ENCODE peak calls at places on chromosomes 4 and X, in eight cellular contexts. T is fibroblast of lung, F is heart left ventricle, V is GM23248, P is PC-9, G is prostate gland, E is PC-3, A is kidney epithelial cell. C is an unnamed sample.

GRCh38 chrX:110795645-110796510 is at the start of gene CHRDL1:
- DNase-seq in T (peak; percentile 1), F (peak; percentile 19), V (peak; percentile 19), P (no peak), G (peak; percentile 9), E (no peak), A (no peak), C (peak; percentile 80)

GRCh38 chrX:24412637-24413363 is 52.3 kb upstream of the PDK3 start:
- DNase-seq in T (no peak), F (no peak), V (no peak), P (no peak), G (no peak), E (no peak), A (peak; percentile 18), C (no peak)

GRCh38 chrX:614136-614535 is 16.5 kb upstream of the SHOX start:
- DNase-seq in T (no peak), F (no peak), V (no peak), P (no peak), G (no peak), E (no peak), A (no peak), C (no peak)

GRCh38 chr4:128379860-128380259 is 92.2 kb upstream of the PGRMC2 start:
- DNase-seq in T (peak; percentile 51), F (peak; percentile 42), V (peak; percentile 57), P (no peak), G (no peak), E (peak; percentile 44), A (no peak), C (peak; percentile 31)

GRCh38 chr4:139878050-139878449 is 212.4 kb downstream of the MGST2 start:
- DNase-seq in T (no peak), F (no peak), V (no peak), P (no peak), G (no peak), E (no peak), A (no peak), C (no peak)

GRCh38 chr4:10715696-10716095 is 31.1 kb upstream of the CLNK start:
- DNase-seq in T (peak; percentile 42), F (no peak), V (peak; percentile 48), P (no peak), G (no peak), E (peak; percentile 20), A (no peak), C (peak; percentile 39)

GRCh38 chr4:168440442-168441264 is 39.6 kb downstream of the DDX60L start:
- DNase-seq in T (peak; percentile 20), F (no peak), V (peak; percentile 61), P (peak; percentile 39), G (no peak), E (peak; percentile 71), A (peak; percentile 92), C (peak; percentile 12)

GRCh38 chr4:17490575-17491059 is 21.3 kb downstream of the QDPR start:
- DNase-seq in T (no peak), F (no peak), V (no peak), P (no peak), G (peak; percentile 41), E (no peak), A (no peak), C (no peak)

GRCh38 chr4:158809611-158810486 is 41.0 kb downstream of the FNIP2 start:
- DNase-seq in T (peak; percentile 58), F (no peak), V (peak; percentile 90), P (peak; percentile 91), G (peak; percentile 58), E (peak; percentile 77), A (peak; percentile 99), C (peak; percentile 27)

GRCh38 chr4:94571720-94572119 is 120.0 kb downstream of the PDLIM5 start:
- DNase-seq in T (no peak), F (no peak), V (no peak), P (no peak), G (no peak), E (no peak), A (no peak), C (no peak)

GRCh38 chr4:23374280-23374679 is 515.6 kb downstream of the PPARGC1A start:
- DNase-seq in T (no peak), F (no peak), V (no peak), P (no peak), G (no peak), E (no peak), A (peak; percentile 70), C (no peak)

GRCh38 chrX:40009462-40009851 is 88.3 kb downstream of the BCOR start:
- DNase-seq in T (no peak), F (no peak), V (peak; percentile 34), P (no peak), G (no peak), E (no peak), A (no peak), C (no peak)

GRCh38 chrX:110002300-110003166 is at the start of gene TMEM164:
- DNase-seq in T (peak; percentile 76), F (peak; percentile 89), V (peak; percentile 85), P (peak; percentile 70), G (peak; percentile 69), E (peak; percentile 71), A (no peak), C (peak; percentile 84)

GRCh38 chr4:4408576-4409335 is 21.9 kb downstream of the NSG1 start:
- DNase-seq in T (no peak), F (no peak), V (no peak), P (peak; percentile 41), G (no peak), E (no peak), A (no peak), C (peak; percentile 62)

GRCh38 chrX:41350150-41350975 is 16.4 kb downstream of the DDX3X start:
- DNase-seq in T (peak; percentile 42), F (no peak), V (peak; percentile 45), P (no peak), G (no peak), E (peak; percentile 16), A (no peak), C (no peak)

DNA sequence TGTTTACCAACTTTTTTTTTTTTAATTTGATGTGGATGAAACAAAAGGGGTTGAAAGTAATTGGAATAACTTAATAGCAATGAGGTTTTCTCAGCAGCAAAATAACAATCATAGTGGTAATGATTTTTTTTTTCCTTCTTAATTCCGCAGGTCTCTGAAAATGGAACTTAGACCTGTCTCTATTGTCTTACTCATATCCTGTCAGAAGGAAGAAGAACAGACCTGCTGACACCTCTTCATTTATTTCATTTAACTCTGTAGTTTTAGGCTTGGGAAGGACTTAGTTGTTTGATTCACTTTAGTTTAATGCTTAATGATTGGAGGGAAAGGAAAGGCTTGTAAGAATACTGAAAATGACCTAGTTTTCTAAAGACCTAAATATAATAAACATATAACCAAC is 9.0 kb downstream of the PCDH18 start:
- DNase-seq in T (no peak), F (no peak), V (no peak), P (no peak), G (no peak), E (no peak), A (no peak), C (no peak)
- H3K36me3 ChIP-seq in T (peaks cover 21% of the 10 kb centered on the region), F (peaks cover 14% of the 10 kb centered on the region), V (peaks cover 81% of the 10 kb centered on the region), P (no peaks in the 10 kb centered on the region), G (no peaks in the 10 kb centered on the region), E (no peaks in the 10 kb centered on the region), A (peaks cover 1% of the 10 kb centered on the region), C (peaks cover 74% of the 10 kb centered on the region)

GRCh38 chr4:163732473-163732872 is 238.0 kb downstream of the TMA16 start:
- DNase-seq in T (no peak), F (no peak), V (no peak), P (no peak), G (no peak), E (no peak), A (no peak), C (no peak)

GRCh38 chr4:163738521-163738920 is 244.0 kb downstream of the TMA16 start:
- DNase-seq in T (no peak), F (no peak), V (no peak), P (no peak), G (no peak), E (no peak), A (no peak), C (no peak)

GRCh38 chr4:163731071-163731470 is 236.6 kb downstream of the TMA16 start:
- DNase-seq in T (no peak), F (no peak), V (no peak), P (no peak), G (no peak), E (no peak), A (no peak), C (no peak)

GRCh38 chr4:163736876-163737275 is 242.4 kb downstream of the TMA16 start:
- DNase-seq in T (no peak), F (no peak), V (no peak), P (no peak), G (no peak), E (no peak), A (no peak), C (no peak)
- H3K4me3 ChIP-seq in T (no peak overlapping the region), F (no peak overlapping the region), V (no peak overlapping the region), P (no peak overlapping the region), G (no peak overlapping the region), E (no peak overlapping the region), A (no peak overlapping the region), C (no peak overlapping the region)

GRCh38 chr4:56790566-56791175 is 30.8 kb downstream of the SPINK2 start:
- DNase-seq in T (peak; percentile 65), F (no peak), V (no peak), P (no peak), G (no peak), E (no peak), A (no peak), C (no peak)
- H3K27me3 ChIP-seq in T (no peaks in the 10 kb centered on the region), F (no peaks in the 10 kb centered on the region), V (peaks cover 15% of the 10 kb centered on the region), P (no peaks in the 10 kb centered on the region), G (no peaks in the 10 kb centered on the region), E (no peaks in the 10 kb centered on the region), A (no peaks in the 10 kb centered on the region), C (no peaks in the 10 kb centered on the region)

GRCh38 chr4:45345551-45345950 is 619.2 kb upstream of the GNPDA2 start:
- DNase-seq in T (no peak), F (no peak), V (no peak), P (no peak), G (no peak), E (no peak), A (no peak), C (no peak)
- H3K36me3 ChIP-seq in T (no peaks in the 10 kb centered on the region), F (no peaks in the 10 kb centered on the region), V (no peaks in the 10 kb centered on the region), P (no peaks in the 10 kb centered on the region), G (no peaks in the 10 kb centered on the region), E (no peaks in the 10 kb centered on the region), A (no peaks in the 10 kb centered on the region), C (no peaks in the 10 kb centered on the region)

GRCh38 chr4:7210818-7211217 is 18.5 kb downstream of the SORCS2 start:
- DNase-seq in T (peak; percentile 83), F (no peak), V (peak; percentile 96), P (peak; percentile 89), G (no peak), E (peak; percentile 70), A (peak; percentile 81), C (peak; percentile 56)
- H3K4me3 ChIP-seq in T (no peak overlapping the region), F (no peak overlapping the region), V (no peak overlapping the region), P (no peak overlapping the region), G (no peak overlapping the region), E (no peak overlapping the region), A (no peak overlapping the region), C (no peak overlapping the region)